ENCODE peak calls at places on chromosomes 6 and 20, in nine cellular contexts. One of them, this sample, is unnamed.

GRCh38 chr6:34875292-34876213 is 12.3 kb downstream of the TAF11 start:
- DNase-seq in endothelial cell of umbilical vein: no peak
- DNase-seq in sigmoid colon: no peak
- DNase-seq in stomach: no peak
- DNase-seq in K562: peak
- DNase-seq in transverse colon: no peak
- DNase-seq in spleen: no peak
- DNase-seq in upper lobe of left lung: no peak
- DNase-seq in HCT116: no peak
- DNase-seq in this sample: no peak

GRCh38 chr6:53928641-53929339 is 134.0 kb downstream of the LRRC1 start:
- DNase-seq in sigmoid colon: no peak
- DNase-seq in upper lobe of left lung: no peak
- DNase-seq in stomach: no peak
- DNase-seq in transverse colon: no peak
- DNase-seq in HCT116: peak
- DNase-seq in spleen: no peak
- DNase-seq in endothelial cell of umbilical vein: peak
- DNase-seq in K562: no peak
- DNase-seq in this sample: no peak

GRCh38 chr6:133230022-133230421 is 11.1 kb upstream of the EYA4 start:
- DNase-seq in HCT116: no peak
- DNase-seq in spleen: no peak
- DNase-seq in stomach: no peak
- DNase-seq in K562: no peak
- DNase-seq in endothelial cell of umbilical vein: no peak
- DNase-seq in transverse colon: no peak
- DNase-seq in sigmoid colon: no peak
- DNase-seq in upper lobe of left lung: no peak
- DNase-seq in this sample: no peak

GRCh38 chr6:112180095-112180820 is 74.1 kb downstream of the LAMA4 start:
- DNase-seq in sigmoid colon: peak
- DNase-seq in transverse colon: peak
- DNase-seq in spleen: no peak
- DNase-seq in upper lobe of left lung: no peak
- DNase-seq in stomach: no peak
- DNase-seq in endothelial cell of umbilical vein: peak
- DNase-seq in K562: peak
- DNase-seq in HCT116: peak
- DNase-seq in this sample: no peak

GRCh38 chr6:153090241-153090930 is 40.7 kb downstream of the RGS17 start:
- DNase-seq in stomach: no peak
- DNase-seq in endothelial cell of umbilical vein: peak
- DNase-seq in upper lobe of left lung: no peak
- DNase-seq in sigmoid colon: no peak
- DNase-seq in HCT116: peak
- DNase-seq in transverse colon: no peak
- DNase-seq in K562: no peak
- DNase-seq in spleen: no peak
- DNase-seq in this sample: no peak

GRCh38 chr6:26501482-26501986 is 1.4 kb downstream of the BTN1A1 start:
- DNase-seq in endothelial cell of umbilical vein: peak
- DNase-seq in upper lobe of left lung: peak
- DNase-seq in sigmoid colon: peak
- DNase-seq in stomach: peak
- DNase-seq in spleen: peak
- DNase-seq in transverse colon: peak
- DNase-seq in K562: no peak
- DNase-seq in HCT116: no peak
- DNase-seq in this sample: no peak

GRCh38 chr6:31586596-31586995 is 519 bp downstream of the LST1 start:
- DNase-seq in HCT116: no peak
- DNase-seq in endothelial cell of umbilical vein: no peak
- DNase-seq in upper lobe of left lung: peak
- DNase-seq in transverse colon: peak
- DNase-seq in K562: no peak
- DNase-seq in spleen: peak
- DNase-seq in sigmoid colon: no peak
- DNase-seq in stomach: no peak
- DNase-seq in this sample: no peak

GRCh38 chr6:169189227-169189626 is 64.4 kb downstream of the THBS2 start:
- DNase-seq in sigmoid colon: no peak
- DNase-seq in HCT116: no peak
- DNase-seq in spleen: no peak
- DNase-seq in stomach: no peak
- DNase-seq in endothelial cell of umbilical vein: no peak
- DNase-seq in K562: no peak
- DNase-seq in transverse colon: no peak
- DNase-seq in upper lobe of left lung: no peak
- DNase-seq in this sample: no peak

GRCh38 chr6:56959938-56960337 is 5.0 kb downstream of the BEND6 start:
- DNase-seq in spleen: no peak
- DNase-seq in sigmoid colon: no peak
- DNase-seq in upper lobe of left lung: no peak
- DNase-seq in transverse colon: no peak
- DNase-seq in endothelial cell of umbilical vein: peak
- DNase-seq in HCT116: no peak
- DNase-seq in K562: no peak
- DNase-seq in stomach: no peak
- DNase-seq in this sample: no peak

GRCh38 chr6:139939189-139939979 is 564.9 kb upstream of the CITED2 start:
- DNase-seq in spleen: no peak
- DNase-seq in sigmoid colon: no peak
- DNase-seq in endothelial cell of umbilical vein: no peak
- DNase-seq in transverse colon: no peak
- DNase-seq in HCT116: no peak
- DNase-seq in stomach: no peak
- DNase-seq in K562: peak
- DNase-seq in upper lobe of left lung: no peak
- DNase-seq in this sample: no peak

GRCh38 chr6:169865346-169866139 is 114.1 kb downstream of the ERMARD start:
- DNase-seq in K562: no peak
- DNase-seq in endothelial cell of umbilical vein: no peak
- DNase-seq in HCT116: no peak
- DNase-seq in upper lobe of left lung: no peak
- DNase-seq in transverse colon: no peak
- DNase-seq in spleen: peak
- DNase-seq in sigmoid colon: peak
- DNase-seq in stomach: peak
- DNase-seq in this sample: no peak

GRCh38 chr6:35016417-35017221 is 124.5 kb downstream of the TCP11 start:
- DNase-seq in HCT116: no peak
- DNase-seq in K562: no peak
- DNase-seq in stomach: peak
- DNase-seq in endothelial cell of umbilical vein: peak
- DNase-seq in sigmoid colon: peak
- DNase-seq in spleen: no peak
- DNase-seq in upper lobe of left lung: no peak
- DNase-seq in transverse colon: no peak
- DNase-seq in this sample: no peak

GRCh38 chr6:4892785-4893485 is 110.9 kb downstream of the RPP40 start:
- DNase-seq in HCT116: no peak
- DNase-seq in sigmoid colon: no peak
- DNase-seq in K562: no peak
- DNase-seq in endothelial cell of umbilical vein: no peak
- DNase-seq in stomach: no peak
- DNase-seq in transverse colon: no peak
- DNase-seq in upper lobe of left lung: no peak
- DNase-seq in spleen: no peak
- DNase-seq in this sample: no peak

GRCh38 chr6:169646906-169647567 is 54.8 kb downstream of the WDR27 start:
- DNase-seq in endothelial cell of umbilical vein: no peak
- DNase-seq in upper lobe of left lung: peak
- DNase-seq in spleen: peak
- DNase-seq in HCT116: no peak
- DNase-seq in stomach: no peak
- DNase-seq in K562: no peak
- DNase-seq in transverse colon: no peak
- DNase-seq in sigmoid colon: peak
- DNase-seq in this sample: no peak

GRCh38 chr6:80696268-80696667 is 589.8 kb downstream of the BCKDHB start:
- DNase-seq in transverse colon: no peak
- DNase-seq in spleen: no peak
- DNase-seq in stomach: no peak
- DNase-seq in upper lobe of left lung: no peak
- DNase-seq in endothelial cell of umbilical vein: no peak
- DNase-seq in HCT116: no peak
- DNase-seq in sigmoid colon: no peak
- DNase-seq in K562: no peak
- DNase-seq in this sample: no peak

GRCh38 chr20:50110141-50111047 is 2.6 kb downstream of the UBE2V1 start:
- DNase-seq in stomach: peak
- DNase-seq in transverse colon: peak
- DNase-seq in HCT116: no peak
- DNase-seq in upper lobe of left lung: peak
- DNase-seq in K562: no peak
- DNase-seq in sigmoid colon: no peak
- DNase-seq in endothelial cell of umbilical vein: peak
- DNase-seq in spleen: no peak
- DNase-seq in this sample: peak

GRCh38 chr20:24798930-24799705 is 150.0 kb upstream of the CST7 start:
- DNase-seq in HCT116: no peak
- DNase-seq in sigmoid colon: no peak
- DNase-seq in spleen: peak
- DNase-seq in transverse colon: no peak
- DNase-seq in K562: no peak
- DNase-seq in endothelial cell of umbilical vein: no peak
- DNase-seq in upper lobe of left lung: no peak
- DNase-seq in stomach: no peak
- DNase-seq in this sample: no peak

GRCh38 chr6:45477785-45478184 is 100.1 kb upstream of the SUPT3H start:
- DNase-seq in upper lobe of left lung: no peak
- DNase-seq in endothelial cell of umbilical vein: no peak
- DNase-seq in stomach: no peak
- DNase-seq in spleen: no peak
- DNase-seq in K562: no peak
- DNase-seq in transverse colon: no peak
- DNase-seq in HCT116: no peak
- DNase-seq in sigmoid colon: no peak
- DNase-seq in this sample: no peak

GRCh38 chr6:22098623-22099022 is 198.2 kb downstream of the PRL start:
- DNase-seq in sigmoid colon: no peak
- DNase-seq in stomach: no peak
- DNase-seq in upper lobe of left lung: no peak
- DNase-seq in K562: no peak
- DNase-seq in HCT116: no peak
- DNase-seq in endothelial cell of umbilical vein: peak
- DNase-seq in transverse colon: no peak
- DNase-seq in spleen: no peak
- DNase-seq in this sample: no peak

DNA sequence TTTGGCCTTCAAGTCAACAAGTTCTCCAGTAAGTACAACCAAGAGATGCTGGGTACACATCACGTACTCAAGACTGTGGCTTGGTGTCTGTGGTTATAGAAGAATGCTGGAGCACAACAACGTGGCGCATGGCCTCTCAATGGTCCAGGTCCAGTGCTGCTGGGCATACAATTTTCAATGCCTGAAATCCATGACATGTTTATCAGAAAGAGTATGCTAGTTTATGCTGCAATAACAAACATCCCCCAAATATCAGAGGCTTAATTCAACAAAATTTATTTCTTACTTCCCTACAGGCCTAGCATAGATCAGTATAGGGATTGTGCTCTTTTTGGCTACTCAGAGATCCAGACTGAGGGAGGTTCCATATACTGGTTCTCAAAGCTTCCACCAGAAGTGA is 33.2 kb upstream of the KIF16B start:
- DNase-seq in K562: no peak
- DNase-seq in stomach: no peak
- DNase-seq in spleen: no peak
- DNase-seq in sigmoid colon: no peak
- DNase-seq in transverse colon: no peak
- DNase-seq in endothelial cell of umbilical vein: no peak
- DNase-seq in upper lobe of left lung: no peak
- DNase-seq in HCT116: no peak
- DNase-seq in this sample: no peak
- H3K4me3 ChIP-seq in K562: no peak
- H3K4me3 ChIP-seq in stomach: no peak
- H3K4me3 ChIP-seq in spleen: no peak
- H3K4me3 ChIP-seq in sigmoid colon: no peak
- H3K4me3 ChIP-seq in transverse colon: no peak
- H3K4me3 ChIP-seq in endothelial cell of umbilical vein: no peak
- H3K4me3 ChIP-seq in upper lobe of left lung: no peak
- H3K4me3 ChIP-seq in HCT116: no peak
- H3K4me3 ChIP-seq in this sample: no peak

DNA sequence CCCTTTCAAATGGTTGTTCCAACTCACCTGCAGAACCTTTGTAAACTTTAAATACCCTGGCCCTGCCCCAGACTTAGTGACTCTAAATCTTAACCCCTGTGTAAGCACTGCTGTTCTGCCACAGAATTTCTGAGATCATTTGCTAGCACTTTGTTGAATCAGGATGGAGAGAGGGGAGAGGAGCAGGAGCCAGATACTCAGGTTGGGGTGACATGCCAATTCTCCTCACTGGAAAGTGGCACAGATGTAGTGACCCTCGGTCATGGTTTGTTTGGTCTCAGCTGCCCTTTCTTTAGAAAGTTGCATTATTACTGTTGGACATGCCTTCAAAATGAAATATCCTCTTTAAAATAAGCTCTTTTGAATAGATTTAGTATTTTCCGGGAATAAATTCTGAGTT is 168.0 kb downstream of the ZFAND3 start:
- DNase-seq in K562: no peak
- DNase-seq in sigmoid colon: no peak
- DNase-seq in spleen: no peak
- DNase-seq in upper lobe of left lung: no peak
- DNase-seq in transverse colon: no peak
- DNase-seq in stomach: no peak
- DNase-seq in endothelial cell of umbilical vein: no peak
- DNase-seq in HCT116: no peak
- DNase-seq in this sample: no peak
- TF ChIP-seq POLR2AphosphoS5 in K562: no peak
- TF ChIP-seq POLR2AphosphoS5 in sigmoid colon: no peak
- TF ChIP-seq POLR2AphosphoS5 in spleen: no peak
- TF ChIP-seq POLR2AphosphoS5 in upper lobe of left lung: no peak
- TF ChIP-seq POLR2AphosphoS5 in transverse colon: no peak
- TF ChIP-seq POLR2AphosphoS5 in stomach: no peak
- TF ChIP-seq POLR2AphosphoS5 in endothelial cell of umbilical vein: no peak
- TF ChIP-seq POLR2AphosphoS5 in HCT116: no peak
- TF ChIP-seq POLR2AphosphoS5 in this sample: no peak

GRCh38 chr6:148831064-148831463 is 84.2 kb downstream of the UST start:
- DNase-seq in transverse colon: no peak
- DNase-seq in upper lobe of left lung: no peak
- DNase-seq in stomach: no peak
- DNase-seq in sigmoid colon: no peak
- DNase-seq in K562: no peak
- DNase-seq in spleen: no peak
- DNase-seq in HCT116: no peak
- DNase-seq in endothelial cell of umbilical vein: no peak
- DNase-seq in this sample: no peak
- TF ChIP-seq POLR2A in transverse colon: no peak
- TF ChIP-seq POLR2A in upper lobe of left lung: no peak
- TF ChIP-seq POLR2A in stomach: no peak
- TF ChIP-seq POLR2A in sigmoid colon: no peak
- TF ChIP-seq POLR2A in K562: no peak
- TF ChIP-seq POLR2A in spleen: no peak
- TF ChIP-seq POLR2A in HCT116: no peak
- TF ChIP-seq POLR2A in endothelial cell of umbilical vein: no peak
- TF ChIP-seq POLR2A in this sample: no peak

DNA sequence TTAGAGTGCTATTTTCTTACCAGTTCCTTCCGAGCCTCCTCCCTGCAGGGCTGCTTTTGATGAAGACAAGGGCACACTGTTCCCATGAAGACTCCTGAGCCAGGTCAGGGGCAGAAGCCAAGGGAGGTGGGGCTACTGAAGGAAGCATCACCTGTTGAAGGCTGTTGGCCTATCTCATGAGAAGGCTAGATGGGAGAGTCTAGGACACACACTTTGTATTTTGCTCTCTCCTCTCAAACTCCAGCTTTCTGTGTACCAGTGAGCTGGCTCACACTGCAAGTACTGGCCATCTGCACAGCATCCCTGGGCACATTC is 683.2 kb upstream of the ID4 start:
- DNase-seq in endothelial cell of umbilical vein: no peak
- DNase-seq in HCT116: no peak
- DNase-seq in transverse colon: no peak
- DNase-seq in sigmoid colon: no peak
- DNase-seq in spleen: no peak
- DNase-seq in upper lobe of left lung: no peak
- DNase-seq in K562: no peak
- DNase-seq in stomach: no peak
- DNase-seq in this sample: no peak
- H3K4me3 ChIP-seq in endothelial cell of umbilical vein: no peak
- H3K4me3 ChIP-seq in HCT116: no peak
- H3K4me3 ChIP-seq in transverse colon: no peak
- H3K4me3 ChIP-seq in sigmoid colon: no peak
- H3K4me3 ChIP-seq in spleen: no peak
- H3K4me3 ChIP-seq in upper lobe of left lung: no peak
- H3K4me3 ChIP-seq in K562: no peak
- H3K4me3 ChIP-seq in stomach: no peak
- H3K4me3 ChIP-seq in this sample: no peak

This sample was measured in suprapubic skin.